ENCODE peak calls at places on chromosome 21, in five cellular contexts. One of them, this sample, is unnamed.

GRCh38 chr21:36946949-36947371 is 19.5 kb downstream of the HLCS start:
- DNase-seq in lung microvascular endothelial cell: peak; percentile 68
- DNase-seq in activated T-cell treated with anti-CD3 and anti-CD28 coated beads, Interleukin-2, amount 50 U/mL, for 24 hours: no peak
- DNase-seq in esophagus muscularis mucosa: no peak
- DNase-seq in HTR-8/SVneo: no peak
- DNase-seq in this sample: no peak

GRCh38 chr21:45430521-45431501 is 25.8 kb downstream of the COL18A1 start:
- DNase-seq in lung microvascular endothelial cell: no peak
- DNase-seq in activated T-cell treated with anti-CD3 and anti-CD28 coated beads, Interleukin-2, amount 50 U/mL, for 24 hours: no peak
- DNase-seq in esophagus muscularis mucosa: no peak
- DNase-seq in HTR-8/SVneo: peak; percentile 43
- DNase-seq in this sample: peak; percentile 78

GRCh38 chr21:41772351-41773080 is 5.7 kb upstream of the RIPK4 start:
- DNase-seq in lung microvascular endothelial cell: no peak
- DNase-seq in activated T-cell treated with anti-CD3 and anti-CD28 coated beads, Interleukin-2, amount 50 U/mL, for 24 hours: no peak
- DNase-seq in esophagus muscularis mucosa: no peak
- DNase-seq in HTR-8/SVneo: no peak
- DNase-seq in this sample: no peak

GRCh38 chr21:37915516-37915915 is 741 bp downstream of the KCNJ6 start:
- DNase-seq in lung microvascular endothelial cell: no peak
- DNase-seq in activated T-cell treated with anti-CD3 and anti-CD28 coated beads, Interleukin-2, amount 50 U/mL, for 24 hours: no peak
- DNase-seq in esophagus muscularis mucosa: no peak
- DNase-seq in HTR-8/SVneo: no peak
- DNase-seq in this sample: no peak

GRCh38 chr21:41536827-41537103 is 28.8 kb upstream of the TMPRSS2 start:
- DNase-seq in lung microvascular endothelial cell: no peak
- DNase-seq in activated T-cell treated with anti-CD3 and anti-CD28 coated beads, Interleukin-2, amount 50 U/mL, for 24 hours: no peak
- DNase-seq in esophagus muscularis mucosa: no peak
- DNase-seq in HTR-8/SVneo: no peak
- DNase-seq in this sample: no peak

GRCh38 chr21:45258476-45258875 is 29.2 kb downstream of the POFUT2 start:
- DNase-seq in lung microvascular endothelial cell: no peak
- DNase-seq in activated T-cell treated with anti-CD3 and anti-CD28 coated beads, Interleukin-2, amount 50 U/mL, for 24 hours: peak; percentile 13
- DNase-seq in esophagus muscularis mucosa: peak; percentile 53
- DNase-seq in HTR-8/SVneo: no peak
- DNase-seq in this sample: no peak

GRCh38 chr21:45589686-45590245 is 47.5 kb upstream of the SLC19A1 start:
- DNase-seq in lung microvascular endothelial cell: no peak
- DNase-seq in activated T-cell treated with anti-CD3 and anti-CD28 coated beads, Interleukin-2, amount 50 U/mL, for 24 hours: no peak
- DNase-seq in esophagus muscularis mucosa: no peak
- DNase-seq in HTR-8/SVneo: no peak
- DNase-seq in this sample: no peak

GRCh38 chr21:25887166-25887565 is 152.4 kb downstream of the GABPA start:
- DNase-seq in lung microvascular endothelial cell: no peak
- DNase-seq in activated T-cell treated with anti-CD3 and anti-CD28 coated beads, Interleukin-2, amount 50 U/mL, for 24 hours: no peak
- DNase-seq in esophagus muscularis mucosa: no peak
- DNase-seq in HTR-8/SVneo: no peak
- DNase-seq in this sample: no peak

GRCh38 chr21:36873511-36873910 is 93.0 kb downstream of the HLCS start:
- DNase-seq in lung microvascular endothelial cell: no peak
- DNase-seq in activated T-cell treated with anti-CD3 and anti-CD28 coated beads, Interleukin-2, amount 50 U/mL, for 24 hours: no peak
- DNase-seq in esophagus muscularis mucosa: no peak
- DNase-seq in HTR-8/SVneo: no peak
- DNase-seq in this sample: no peak

GRCh38 chr21:35189077-35189863 is 140.2 kb upstream of the RUNX1 start:
- DNase-seq in lung microvascular endothelial cell: no peak
- DNase-seq in activated T-cell treated with anti-CD3 and anti-CD28 coated beads, Interleukin-2, amount 50 U/mL, for 24 hours: no peak
- DNase-seq in esophagus muscularis mucosa: no peak
- DNase-seq in HTR-8/SVneo: no peak
- DNase-seq in this sample: no peak

GRCh38 chr21:31730687-31731111 is 1.2 kb downstream of the SCAF4 start:
- DNase-seq in lung microvascular endothelial cell: no peak
- DNase-seq in activated T-cell treated with anti-CD3 and anti-CD28 coated beads, Interleukin-2, amount 50 U/mL, for 24 hours: peak; percentile 34
- DNase-seq in esophagus muscularis mucosa: no peak
- DNase-seq in HTR-8/SVneo: no peak
- DNase-seq in this sample: peak; percentile 57

GRCh38 chr21:29256125-29256895 is 42.4 kb upstream of the BACH1 start:
- DNase-seq in lung microvascular endothelial cell: peak; percentile 85
- DNase-seq in activated T-cell treated with anti-CD3 and anti-CD28 coated beads, Interleukin-2, amount 50 U/mL, for 24 hours: no peak
- DNase-seq in esophagus muscularis mucosa: no peak
- DNase-seq in HTR-8/SVneo: no peak
- DNase-seq in this sample: no peak

GRCh38 chr21:38773108-38774061 is 32.3 kb upstream of the ETS2 start:
- DNase-seq in lung microvascular endothelial cell: no peak
- DNase-seq in activated T-cell treated with anti-CD3 and anti-CD28 coated beads, Interleukin-2, amount 50 U/mL, for 24 hours: peak; percentile 48
- DNase-seq in esophagus muscularis mucosa: no peak
- DNase-seq in HTR-8/SVneo: peak; percentile 71
- DNase-seq in this sample: no peak

GRCh38 chr21:33473344-33473743 is 6.4 kb downstream of the TMEM50B start:
- DNase-seq in lung microvascular endothelial cell: no peak
- DNase-seq in activated T-cell treated with anti-CD3 and anti-CD28 coated beads, Interleukin-2, amount 50 U/mL, for 24 hours: no peak
- DNase-seq in esophagus muscularis mucosa: no peak
- DNase-seq in HTR-8/SVneo: no peak
- DNase-seq in this sample: no peak

GRCh38 chr21:27885296-27885711 is 918.4 kb upstream of the ADAMTS5 start:
- DNase-seq in lung microvascular endothelial cell: no peak
- DNase-seq in activated T-cell treated with anti-CD3 and anti-CD28 coated beads, Interleukin-2, amount 50 U/mL, for 24 hours: no peak
- DNase-seq in esophagus muscularis mucosa: no peak
- DNase-seq in HTR-8/SVneo: no peak
- DNase-seq in this sample: no peak

GRCh38 chr21:15281714-15282113 is 216.9 kb upstream of the NRIP1 start:
- DNase-seq in lung microvascular endothelial cell: no peak
- DNase-seq in activated T-cell treated with anti-CD3 and anti-CD28 coated beads, Interleukin-2, amount 50 U/mL, for 24 hours: no peak
- DNase-seq in esophagus muscularis mucosa: no peak
- DNase-seq in HTR-8/SVneo: no peak
- DNase-seq in this sample: no peak

GRCh38 chr21:41220208-41220733 is 52.3 kb downstream of the BACE2 start:
- DNase-seq in lung microvascular endothelial cell: peak; percentile 70
- DNase-seq in activated T-cell treated with anti-CD3 and anti-CD28 coated beads, Interleukin-2, amount 50 U/mL, for 24 hours: no peak
- DNase-seq in esophagus muscularis mucosa: no peak
- DNase-seq in HTR-8/SVneo: no peak
- DNase-seq in this sample: no peak

GRCh38 chr21:29481641-29482040 is 182.9 kb downstream of the BACH1 start:
- DNase-seq in lung microvascular endothelial cell: no peak
- DNase-seq in activated T-cell treated with anti-CD3 and anti-CD28 coated beads, Interleukin-2, amount 50 U/mL, for 24 hours: no peak
- DNase-seq in esophagus muscularis mucosa: no peak
- DNase-seq in HTR-8/SVneo: no peak
- DNase-seq in this sample: no peak

GRCh38 chr21:42839271-42840231 is 39.8 kb downstream of the WDR4 start:
- DNase-seq in lung microvascular endothelial cell: no peak
- DNase-seq in activated T-cell treated with anti-CD3 and anti-CD28 coated beads, Interleukin-2, amount 50 U/mL, for 24 hours: peak; percentile 30
- DNase-seq in esophagus muscularis mucosa: no peak
- DNase-seq in HTR-8/SVneo: no peak
- DNase-seq in this sample: no peak

GRCh38 chr21:16419188-16419874 is 689.5 kb downstream of the USP25 start:
- DNase-seq in lung microvascular endothelial cell: peak; percentile 99
- DNase-seq in activated T-cell treated with anti-CD3 and anti-CD28 coated beads, Interleukin-2, amount 50 U/mL, for 24 hours: no peak
- DNase-seq in esophagus muscularis mucosa: peak; percentile 92
- DNase-seq in HTR-8/SVneo: no peak
- DNase-seq in this sample: no peak

GRCh38 chr21:24955275-24955961 is 651.9 kb downstream of the MRPL39 start:
- DNase-seq in lung microvascular endothelial cell: no peak
- DNase-seq in activated T-cell treated with anti-CD3 and anti-CD28 coated beads, Interleukin-2, amount 50 U/mL, for 24 hours: no peak
- DNase-seq in esophagus muscularis mucosa: no peak
- DNase-seq in HTR-8/SVneo: no peak
- DNase-seq in this sample: no peak

GRCh38 chr21:35476616-35477395 is 427.7 kb upstream of the RUNX1 start:
- DNase-seq in lung microvascular endothelial cell: no peak
- DNase-seq in activated T-cell treated with anti-CD3 and anti-CD28 coated beads, Interleukin-2, amount 50 U/mL, for 24 hours: no peak
- DNase-seq in esophagus muscularis mucosa: no peak
- DNase-seq in HTR-8/SVneo: peak; percentile 9
- DNase-seq in this sample: no peak

GRCh38 chr21:27572681-27573080 is 605.8 kb upstream of the ADAMTS5 start:
- DNase-seq in lung microvascular endothelial cell: no peak
- DNase-seq in activated T-cell treated with anti-CD3 and anti-CD28 coated beads, Interleukin-2, amount 50 U/mL, for 24 hours: no peak
- DNase-seq in esophagus muscularis mucosa: no peak
- DNase-seq in HTR-8/SVneo: no peak
- DNase-seq in this sample: no peak

GRCh38 chr21:34670962-34671348 is 2.2 kb downstream of the CLIC6 start:
- DNase-seq in lung microvascular endothelial cell: no peak
- DNase-seq in activated T-cell treated with anti-CD3 and anti-CD28 coated beads, Interleukin-2, amount 50 U/mL, for 24 hours: no peak
- DNase-seq in esophagus muscularis mucosa: no peak
- DNase-seq in HTR-8/SVneo: no peak
- DNase-seq in this sample: no peak

GRCh38 chr21:44886113-44887075 is 12.9 kb upstream of the PTTG1IP start:
- DNase-seq in lung microvascular endothelial cell: no peak
- DNase-seq in activated T-cell treated with anti-CD3 and anti-CD28 coated beads, Interleukin-2, amount 50 U/mL, for 24 hours: no peak
- DNase-seq in esophagus muscularis mucosa: no peak
- DNase-seq in HTR-8/SVneo: no peak
- DNase-seq in this sample: no peak

GRCh38 chr21:34613679-34614442 is 1.1 kb downstream of the RCAN1 start:
- DNase-seq in lung microvascular endothelial cell: peak; percentile 23
- DNase-seq in activated T-cell treated with anti-CD3 and anti-CD28 coated beads, Interleukin-2, amount 50 U/mL, for 24 hours: peak; percentile 49
- DNase-seq in esophagus muscularis mucosa: no peak
- DNase-seq in HTR-8/SVneo: no peak
- DNase-seq in this sample: no peak

GRCh38 chr21:35940074-35940927 is 120.0 kb downstream of the SETD4 start:
- DNase-seq in lung microvascular endothelial cell: peak; percentile 88
- DNase-seq in activated T-cell treated with anti-CD3 and anti-CD28 coated beads, Interleukin-2, amount 50 U/mL, for 24 hours: no peak
- DNase-seq in esophagus muscularis mucosa: peak; percentile 90
- DNase-seq in HTR-8/SVneo: peak; percentile 48
- DNase-seq in this sample: peak; percentile 71

GRCh38 chr21:42991992-42992740 is 17.8 kb downstream of the PKNOX1 start:
- DNase-seq in lung microvascular endothelial cell: no peak
- DNase-seq in activated T-cell treated with anti-CD3 and anti-CD28 coated beads, Interleukin-2, amount 50 U/mL, for 24 hours: no peak
- DNase-seq in esophagus muscularis mucosa: peak; percentile 93
- DNase-seq in HTR-8/SVneo: peak; percentile 84
- DNase-seq in this sample: no peak

GRCh38 chr21:43921602-43921978 is 56.6 kb downstream of the AGPAT3 start:
- DNase-seq in lung microvascular endothelial cell: no peak
- DNase-seq in activated T-cell treated with anti-CD3 and anti-CD28 coated beads, Interleukin-2, amount 50 U/mL, for 24 hours: peak; percentile 42
- DNase-seq in esophagus muscularis mucosa: no peak
- DNase-seq in HTR-8/SVneo: no peak
- DNase-seq in this sample: no peak

GRCh38 chr21:44989943-44990780 is 50.3 kb downstream of the SLX9 start:
- DNase-seq in lung microvascular endothelial cell: peak; percentile 22
- DNase-seq in activated T-cell treated with anti-CD3 and anti-CD28 coated beads, Interleukin-2, amount 50 U/mL, for 24 hours: no peak
- DNase-seq in esophagus muscularis mucosa: no peak
- DNase-seq in HTR-8/SVneo: no peak
- DNase-seq in this sample: no peak

GRCh38 chr21:15076730-15077129 is 11.9 kb upstream of the NRIP1 start:
- DNase-seq in lung microvascular endothelial cell: no peak
- DNase-seq in activated T-cell treated with anti-CD3 and anti-CD28 coated beads, Interleukin-2, amount 50 U/mL, for 24 hours: no peak
- DNase-seq in esophagus muscularis mucosa: no peak
- DNase-seq in HTR-8/SVneo: no peak
- DNase-seq in this sample: no peak

GRCh38 chr21:38625000-38625399 is 126.7 kb upstream of the ERG start:
- DNase-seq in lung microvascular endothelial cell: no peak
- DNase-seq in activated T-cell treated with anti-CD3 and anti-CD28 coated beads, Interleukin-2, amount 50 U/mL, for 24 hours: no peak
- DNase-seq in esophagus muscularis mucosa: no peak
- DNase-seq in HTR-8/SVneo: no peak
- DNase-seq in this sample: no peak

This sample was measured in neuronal stem cell.